ENCODE peak calls at places on chromosome 9, in ten cellular contexts. W is cardiac muscle cell; Y is WERI-Rb-1; D is colonic mucosa; B is small intestine; G is HuH-7; M is left kidney; Z is activated CD4-positive, alpha-beta T cell treated with anti-CD3 and anti-CD28 coated beads, Interleukin-2, amount 50 U/mL, for 24 hours; S is iPS-NIHi11; I is GM13976. Q is an unnamed sample.

GRCh38 chr9:124708633-124709032 is 62.5 kb downstream of the NR6A1 start:
- DNase-seq in W (peak), Y (peak), D (peak), B (peak), G (no peak), M (no peak), Z (no peak), S (no peak), I (no peak), Q (no peak)

GRCh38 chr9:94173632-94174031 is 85.5 kb upstream of the ZNF169 start:
- DNase-seq in W (no peak), Y (no peak), D (no peak), B (no peak), G (no peak), M (no peak), Z (no peak), S (no peak), I (no peak), Q (no peak)

GRCh38 chr9:104992696-104993095 is 64.7 kb upstream of the ABCA1 start:
- DNase-seq in W (peak), Y (no peak), D (no peak), B (no peak), G (no peak), M (peak), Z (no peak), S (no peak), I (no peak), Q (no peak)

GRCh38 chr9:34503406-34503805 is 19.4 kb downstream of the ENHO start:
- DNase-seq in W (no peak), Y (no peak), D (no peak), B (no peak), G (no peak), M (no peak), Z (no peak), S (no peak), I (no peak), Q (no peak)

GRCh38 chr9:129197978-129198736 is 20.1 kb upstream of the IER5L start:
- DNase-seq in W (no peak), Y (no peak), D (peak), B (no peak), G (no peak), M (peak), Z (no peak), S (no peak), I (no peak), Q (no peak)

GRCh38 chr9:137007060-137007815 is 10.9 kb upstream of the CLIC3 start:
- DNase-seq in W (no peak), Y (no peak), D (no peak), B (no peak), G (no peak), M (peak), Z (no peak), S (no peak), I (no peak), Q (no peak)

GRCh38 chr9:112503170-112503569 is 16.5 kb downstream of the KIAA1958 start:
- DNase-seq in W (no peak), Y (no peak), D (no peak), B (no peak), G (no peak), M (no peak), Z (no peak), S (no peak), I (no peak), Q (no peak)

GRCh38 chr9:120889606-120890396 is 12.8 kb upstream of the PHF19 start:
- DNase-seq in W (no peak), Y (no peak), D (no peak), B (no peak), G (no peak), M (no peak), Z (no peak), S (no peak), I (no peak), Q (no peak)

GRCh38 chr9:132744881-132745761 is 74.9 kb downstream of the GTF3C4 start:
- DNase-seq in W (peak), Y (peak), D (no peak), B (no peak), G (no peak), M (peak), Z (no peak), S (peak), I (no peak), Q (peak)

GRCh38 chr9:14652729-14653377 is 40.4 kb downstream of the ZDHHC21 start:
- DNase-seq in W (peak), Y (no peak), D (no peak), B (peak), G (peak), M (peak), Z (no peak), S (peak), I (no peak), Q (peak)

GRCh38 chr9:126675147-126675467 is 61.4 kb downstream of the LMX1B start:
- DNase-seq in W (no peak), Y (no peak), D (no peak), B (no peak), G (no peak), M (no peak), Z (no peak), S (no peak), I (no peak), Q (no peak)

GRCh38 chr9:99954841-99955240 is 48.4 kb downstream of the STX17 start:
- DNase-seq in W (no peak), Y (no peak), D (no peak), B (no peak), G (no peak), M (no peak), Z (no peak), S (no peak), I (peak), Q (no peak)

GRCh38 chr9:137200311-137201204 is at the start of gene TPRN:
- DNase-seq in W (peak), Y (peak), D (peak), B (peak), G (peak), M (peak), Z (peak), S (peak), I (peak), Q (peak)

GRCh38 chr9:131585375-131585774 is 40.1 kb downstream of the PRRT1B start:
- DNase-seq in W (no peak), Y (no peak), D (no peak), B (peak), G (no peak), M (no peak), Z (peak), S (no peak), I (no peak), Q (no peak)

GRCh38 chr9:95477441-95477840 is 39.3 kb downstream of the PTCH1 start:
- DNase-seq in W (no peak), Y (no peak), D (no peak), B (no peak), G (no peak), M (no peak), Z (no peak), S (no peak), I (no peak), Q (peak)

GRCh38 chr9:126613656-126614055 is at the start of gene LMX1B:
- DNase-seq in W (peak), Y (peak), D (no peak), B (peak), G (peak), M (peak), Z (no peak), S (peak), I (no peak), Q (peak)

GRCh38 chr9:134840511-134840910 is 40.1 kb upstream of the FCN2 start:
- DNase-seq in W (no peak), Y (no peak), D (no peak), B (no peak), G (no peak), M (no peak), Z (no peak), S (no peak), I (no peak), Q (no peak)

GRCh38 chr9:86355814-86356213 is 1.6 kb upstream of the TUT7 start:
- DNase-seq in W (no peak), Y (no peak), D (no peak), B (no peak), G (no peak), M (no peak), Z (no peak), S (no peak), I (no peak), Q (no peak)

GRCh38 chr9:96031366-96031824 is 155.9 kb downstream of the ERCC6L2 start:
- DNase-seq in W (no peak), Y (no peak), D (peak), B (no peak), G (no peak), M (peak), Z (no peak), S (no peak), I (no peak), Q (no peak)

GRCh38 chr9:87597710-87598200 is 100.1 kb downstream of the DAPK1 start:
- DNase-seq in W (no peak), Y (no peak), D (no peak), B (no peak), G (no peak), M (no peak), Z (no peak), S (no peak), I (no peak), Q (no peak)

GRCh38 chr9:72864327-72864726 is 88.5 kb downstream of the ALDH1A1 start:
- DNase-seq in W (no peak), Y (no peak), D (no peak), B (no peak), G (no peak), M (peak), Z (no peak), S (no peak), I (no peak), Q (peak)

GRCh38 chr9:96486351-96487029 is 36.5 kb downstream of the HABP4 start:
- DNase-seq in W (peak), Y (no peak), D (peak), B (no peak), G (no peak), M (peak), Z (no peak), S (no peak), I (peak), Q (no peak)

GRCh38 chr9:111276723-111277122 is 53.3 kb downstream of the OR2K2 start:
- DNase-seq in W (no peak), Y (no peak), D (no peak), B (no peak), G (no peak), M (no peak), Z (no peak), S (no peak), I (no peak), Q (peak)

GRCh38 chr9:70340572-70340971 is 73.9 kb downstream of the KLF9 start:
- DNase-seq in W (peak), Y (no peak), D (no peak), B (peak), G (no peak), M (peak), Z (no peak), S (no peak), I (peak), Q (no peak)

GRCh38 chr9:129131300-129132145 is 20.3 kb downstream of the PTPA start:
- DNase-seq in W (peak), Y (peak), D (peak), B (peak), G (peak), M (peak), Z (peak), S (peak), I (peak), Q (peak)

Q was measured in HAP-1.